ENCODE peak calls at places on chromosome 19, in nine cellular contexts. One of them, this sample, is unnamed.

GRCh38 chr19:29672933-29673336 is 7.7 kb downstream of the PLEKHF1 start:
- DNase-seq in GM12892: peak; percentile 68
- DNase-seq in transverse colon: peak; percentile 63
- DNase-seq in frontal cortex: no peak
- DNase-seq in pons: no peak
- DNase-seq in activated T-cell treated with anti-CD3 and anti-CD28 coated beads, Interleukin-2, amount 50 U/mL, for 72 hours: peak; percentile 91
- DNase-seq in NCI-H82: no peak
- DNase-seq in PC-3: no peak
- DNase-seq in glutamatergic neuron: no peak
- DNase-seq in this sample: no peak

GRCh38 chr19:6678690-6679109 is 8.7 kb upstream of the TNFSF14 start:
- DNase-seq in pons: no peak
- DNase-seq in glutamatergic neuron: no peak
- DNase-seq in transverse colon: no peak
- DNase-seq in PC-3: peak; percentile 79
- DNase-seq in NCI-H82: no peak
- DNase-seq in GM12892: no peak
- DNase-seq in frontal cortex: no peak
- DNase-seq in activated T-cell treated with anti-CD3 and anti-CD28 coated beads, Interleukin-2, amount 50 U/mL, for 72 hours: peak; percentile 91
- DNase-seq in this sample: no peak

GRCh38 chr19:38684078-38684861 is 36.8 kb downstream of the ACTN4 start:
- DNase-seq in PC-3: peak; percentile 88
- DNase-seq in pons: no peak
- DNase-seq in GM12892: peak; percentile 59
- DNase-seq in glutamatergic neuron: no peak
- DNase-seq in transverse colon: peak; percentile 87
- DNase-seq in activated T-cell treated with anti-CD3 and anti-CD28 coated beads, Interleukin-2, amount 50 U/mL, for 72 hours: peak; percentile 51
- DNase-seq in frontal cortex: no peak
- DNase-seq in NCI-H82: peak; percentile 30
- DNase-seq in this sample: no peak

GRCh38 chr19:9054768-9055167 is 32.1 kb upstream of the OR1M1 start:
- DNase-seq in GM12892: no peak
- DNase-seq in PC-3: peak; percentile 95
- DNase-seq in frontal cortex: no peak
- DNase-seq in activated T-cell treated with anti-CD3 and anti-CD28 coated beads, Interleukin-2, amount 50 U/mL, for 72 hours: no peak
- DNase-seq in pons: no peak
- DNase-seq in NCI-H82: peak; percentile 97
- DNase-seq in transverse colon: no peak
- DNase-seq in glutamatergic neuron: no peak
- DNase-seq in this sample: no peak

GRCh38 chr19:39599116-39599515 is 3.2 kb upstream of the LGALS13 start:
- DNase-seq in pons: no peak
- DNase-seq in GM12892: no peak
- DNase-seq in PC-3: peak; percentile 24
- DNase-seq in activated T-cell treated with anti-CD3 and anti-CD28 coated beads, Interleukin-2, amount 50 U/mL, for 72 hours: peak; percentile 19
- DNase-seq in NCI-H82: no peak
- DNase-seq in frontal cortex: no peak
- DNase-seq in glutamatergic neuron: no peak
- DNase-seq in transverse colon: no peak
- DNase-seq in this sample: no peak

GRCh38 chr19:35144600-35145436 is 1.8 kb downstream of the FXYD7 start:
- DNase-seq in activated T-cell treated with anti-CD3 and anti-CD28 coated beads, Interleukin-2, amount 50 U/mL, for 72 hours: no peak
- DNase-seq in PC-3: peak; percentile 74
- DNase-seq in frontal cortex: no peak
- DNase-seq in glutamatergic neuron: peak; percentile 60
- DNase-seq in pons: no peak
- DNase-seq in transverse colon: peak; percentile 84
- DNase-seq in GM12892: no peak
- DNase-seq in NCI-H82: peak; percentile 72
- DNase-seq in this sample: no peak

GRCh38 chr19:27673986-27674385 is 1539.0 kb downstream of the UQCRFS1 start:
- DNase-seq in GM12892: no peak
- DNase-seq in activated T-cell treated with anti-CD3 and anti-CD28 coated beads, Interleukin-2, amount 50 U/mL, for 72 hours: no peak
- DNase-seq in PC-3: no peak
- DNase-seq in pons: no peak
- DNase-seq in NCI-H82: no peak
- DNase-seq in transverse colon: no peak
- DNase-seq in glutamatergic neuron: no peak
- DNase-seq in frontal cortex: no peak
- DNase-seq in this sample: no peak

GRCh38 chr19:14048439-14049153 is 13.3 kb downstream of the PALM3 start:
- DNase-seq in transverse colon: peak; percentile 72
- DNase-seq in NCI-H82: peak; percentile 76
- DNase-seq in PC-3: peak; percentile 60
- DNase-seq in glutamatergic neuron: peak; percentile 78
- DNase-seq in frontal cortex: peak; percentile 68
- DNase-seq in GM12892: no peak
- DNase-seq in activated T-cell treated with anti-CD3 and anti-CD28 coated beads, Interleukin-2, amount 50 U/mL, for 72 hours: peak; percentile 74
- DNase-seq in pons: no peak
- DNase-seq in this sample: no peak

GRCh38 chr19:51026554-51026831 is at the start of gene KLK11:
- DNase-seq in PC-3: peak; percentile 32
- DNase-seq in activated T-cell treated with anti-CD3 and anti-CD28 coated beads, Interleukin-2, amount 50 U/mL, for 72 hours: no peak
- DNase-seq in glutamatergic neuron: no peak
- DNase-seq in NCI-H82: no peak
- DNase-seq in transverse colon: no peak
- DNase-seq in GM12892: no peak
- DNase-seq in pons: no peak
- DNase-seq in frontal cortex: no peak
- DNase-seq in this sample: no peak

GRCh38 chr19:6423499-6424189 is 967 bp downstream of the KHSRP start:
- DNase-seq in NCI-H82: peak; percentile 29
- DNase-seq in transverse colon: peak; percentile 39
- DNase-seq in glutamatergic neuron: peak; percentile 73
- DNase-seq in GM12892: no peak
- DNase-seq in PC-3: peak; percentile 50
- DNase-seq in frontal cortex: no peak
- DNase-seq in pons: peak; percentile 24
- DNase-seq in activated T-cell treated with anti-CD3 and anti-CD28 coated beads, Interleukin-2, amount 50 U/mL, for 72 hours: peak; percentile 55
- DNase-seq in this sample: no peak

GRCh38 chr19:41223431-41224234 is 4.6 kb downstream of the AXL start:
- DNase-seq in frontal cortex: no peak
- DNase-seq in PC-3: peak; percentile 92
- DNase-seq in transverse colon: no peak
- DNase-seq in GM12892: no peak
- DNase-seq in activated T-cell treated with anti-CD3 and anti-CD28 coated beads, Interleukin-2, amount 50 U/mL, for 72 hours: peak; percentile 38
- DNase-seq in glutamatergic neuron: no peak
- DNase-seq in pons: no peak
- DNase-seq in NCI-H82: no peak
- DNase-seq in this sample: no peak

GRCh38 chr19:46756544-46756888 is 10.3 kb upstream of the STRN4 start:
- DNase-seq in GM12892: no peak
- DNase-seq in glutamatergic neuron: no peak
- DNase-seq in PC-3: no peak
- DNase-seq in NCI-H82: no peak
- DNase-seq in activated T-cell treated with anti-CD3 and anti-CD28 coated beads, Interleukin-2, amount 50 U/mL, for 72 hours: no peak
- DNase-seq in pons: no peak
- DNase-seq in frontal cortex: peak; percentile 10
- DNase-seq in transverse colon: no peak
- DNase-seq in this sample: no peak

This sample was measured in midbrain.